ENCODE peak calls at places on chromosomes 1 and 21, in ten cellular contexts. One of them, this sample, is unnamed.

GRCh38 chr1:91871994-91872393 is 14.0 kb downstream of the TGFBR3 start:
- DNase-seq in EL: peak; percentile 21
- DNase-seq in A172: no peak
- DNase-seq in right atrium auricular region: no peak
- DNase-seq in AG10803: peak; percentile 29
- DNase-seq in Caki2: no peak
- DNase-seq in AG04450: no peak
- DNase-seq in H54: no peak
- DNase-seq in NCI-H2081: no peak
- DNase-seq in substantia nigra: no peak
- DNase-seq in this sample: no peak

GRCh38 chr1:55443175-55443933 is 228.2 kb upstream of the USP24 start:
- DNase-seq in H54: peak; percentile 44
- DNase-seq in AG04450: peak; percentile 96
- DNase-seq in EL: peak; percentile 99
- DNase-seq in Caki2: peak; percentile 72
- DNase-seq in A172: peak; percentile 80
- DNase-seq in NCI-H2081: no peak
- DNase-seq in AG10803: peak; percentile 100
- DNase-seq in substantia nigra: peak; percentile 2
- DNase-seq in right atrium auricular region: peak; percentile 98
- DNase-seq in this sample: no peak

GRCh38 chr1:63721531-63722189 is 52.2 kb upstream of the ROR1 start:
- DNase-seq in right atrium auricular region: no peak
- DNase-seq in EL: peak; percentile 53
- DNase-seq in AG04450: no peak
- DNase-seq in H54: no peak
- DNase-seq in substantia nigra: no peak
- DNase-seq in A172: no peak
- DNase-seq in AG10803: no peak
- DNase-seq in NCI-H2081: peak; percentile 17
- DNase-seq in Caki2: peak; percentile 55
- DNase-seq in this sample: no peak

GRCh38 chr1:145758575-145758974 is 39.3 kb downstream of the CD160 start:
- DNase-seq in Caki2: no peak
- DNase-seq in H54: no peak
- DNase-seq in EL: no peak
- DNase-seq in AG04450: no peak
- DNase-seq in AG10803: no peak
- DNase-seq in substantia nigra: no peak
- DNase-seq in right atrium auricular region: no peak
- DNase-seq in A172: no peak
- DNase-seq in NCI-H2081: no peak
- DNase-seq in this sample: no peak

GRCh38 chr1:209850342-209850979 is 22.7 kb downstream of the UTP25 start:
- DNase-seq in AG04450: no peak
- DNase-seq in H54: peak; percentile 50
- DNase-seq in A172: peak; percentile 87
- DNase-seq in NCI-H2081: peak; percentile 84
- DNase-seq in AG10803: peak; percentile 78
- DNase-seq in right atrium auricular region: no peak
- DNase-seq in EL: peak; percentile 77
- DNase-seq in Caki2: peak; percentile 49
- DNase-seq in substantia nigra: peak; percentile 26
- DNase-seq in this sample: no peak

GRCh38 chr1:196546272-196547245 is 61.7 kb downstream of the KCNT2 start:
- DNase-seq in A172: no peak
- DNase-seq in H54: no peak
- DNase-seq in NCI-H2081: no peak
- DNase-seq in AG04450: no peak
- DNase-seq in right atrium auricular region: no peak
- DNase-seq in Caki2: no peak
- DNase-seq in AG10803: peak; percentile 2
- DNase-seq in EL: no peak
- DNase-seq in substantia nigra: no peak
- DNase-seq in this sample: no peak

GRCh38 chr1:156072251-156072650 is 10.0 kb downstream of the MEX3A start:
- DNase-seq in A172: no peak
- DNase-seq in right atrium auricular region: no peak
- DNase-seq in AG04450: no peak
- DNase-seq in H54: no peak
- DNase-seq in EL: no peak
- DNase-seq in substantia nigra: no peak
- DNase-seq in NCI-H2081: no peak
- DNase-seq in Caki2: no peak
- DNase-seq in AG10803: no peak
- DNase-seq in this sample: no peak

GRCh38 chr21:41750051-41750450 is 16.8 kb downstream of the RIPK4 start:
- DNase-seq in A172: peak; percentile 64
- DNase-seq in AG10803: no peak
- DNase-seq in Caki2: no peak
- DNase-seq in right atrium auricular region: no peak
- DNase-seq in H54: peak; percentile 67
- DNase-seq in substantia nigra: no peak
- DNase-seq in NCI-H2081: no peak
- DNase-seq in AG04450: no peak
- DNase-seq in EL: peak; percentile 43
- DNase-seq in this sample: no peak

GRCh38 chr21:45386336-45386727 is 18.6 kb upstream of the COL18A1 start:
- DNase-seq in Caki2: no peak
- DNase-seq in H54: no peak
- DNase-seq in A172: no peak
- DNase-seq in AG10803: no peak
- DNase-seq in right atrium auricular region: no peak
- DNase-seq in AG04450: no peak
- DNase-seq in EL: peak; percentile 26
- DNase-seq in NCI-H2081: no peak
- DNase-seq in substantia nigra: no peak
- DNase-seq in this sample: no peak

GRCh38 chr1:84253041-84253440 is 48.5 kb upstream of the SAMD13 start:
- DNase-seq in A172: no peak
- DNase-seq in NCI-H2081: no peak
- DNase-seq in H54: no peak
- DNase-seq in AG10803: peak; percentile 81
- DNase-seq in Caki2: no peak
- DNase-seq in EL: peak; percentile 65
- DNase-seq in AG04450: no peak
- DNase-seq in right atrium auricular region: no peak
- DNase-seq in substantia nigra: no peak
- DNase-seq in this sample: no peak

GRCh38 chr1:56968878-56969495 is 3.2 kb upstream of the C8B start:
- DNase-seq in right atrium auricular region: no peak
- DNase-seq in AG10803: no peak
- DNase-seq in A172: no peak
- DNase-seq in EL: no peak
- DNase-seq in NCI-H2081: no peak
- DNase-seq in Caki2: no peak
- DNase-seq in substantia nigra: no peak
- DNase-seq in H54: no peak
- DNase-seq in AG04450: no peak
- DNase-seq in this sample: no peak

GRCh38 chr1:7769673-7770412 is 1.3 kb upstream of the VAMP3 start:
- DNase-seq in AG04450: no peak
- DNase-seq in EL: no peak
- DNase-seq in H54: no peak
- DNase-seq in A172: no peak
- DNase-seq in NCI-H2081: no peak
- DNase-seq in substantia nigra: no peak
- DNase-seq in right atrium auricular region: no peak
- DNase-seq in AG10803: no peak
- DNase-seq in Caki2: no peak
- DNase-seq in this sample: no peak

GRCh38 chr1:152034324-152034653 is 2.5 kb downstream of the S100A11 start:
- DNase-seq in H54: no peak
- DNase-seq in NCI-H2081: no peak
- DNase-seq in A172: no peak
- DNase-seq in AG04450: no peak
- DNase-seq in substantia nigra: no peak
- DNase-seq in right atrium auricular region: no peak
- DNase-seq in Caki2: no peak
- DNase-seq in AG10803: no peak
- DNase-seq in EL: no peak
- DNase-seq in this sample: no peak

GRCh38 chr1:161044908-161045748 is 649 bp downstream of the USF1 start:
- DNase-seq in right atrium auricular region: peak; percentile 84
- DNase-seq in EL: peak; percentile 79
- DNase-seq in NCI-H2081: peak; percentile 78
- DNase-seq in AG10803: peak; percentile 54
- DNase-seq in A172: peak; percentile 73
- DNase-seq in Caki2: peak; percentile 61
- DNase-seq in AG04450: no peak
- DNase-seq in substantia nigra: peak; percentile 43
- DNase-seq in H54: peak; percentile 71
- DNase-seq in this sample: no peak

GRCh38 chr1:89987170-89987819 is 7.6 kb upstream of the ZNF326 start:
- DNase-seq in substantia nigra: peak; percentile 34
- DNase-seq in AG04450: peak; percentile 56
- DNase-seq in H54: peak; percentile 67
- DNase-seq in Caki2: peak; percentile 54
- DNase-seq in AG10803: peak; percentile 76
- DNase-seq in A172: peak; percentile 54
- DNase-seq in right atrium auricular region: no peak
- DNase-seq in EL: peak; percentile 75
- DNase-seq in NCI-H2081: peak; percentile 69
- DNase-seq in this sample: no peak

GRCh38 chr21:18443686-18444085 is 40.1 kb upstream of the TMPRSS15 start:
- DNase-seq in Caki2: no peak
- DNase-seq in AG04450: no peak
- DNase-seq in right atrium auricular region: no peak
- DNase-seq in H54: no peak
- DNase-seq in NCI-H2081: peak; percentile 87
- DNase-seq in EL: no peak
- DNase-seq in A172: no peak
- DNase-seq in substantia nigra: no peak
- DNase-seq in AG10803: no peak
- DNase-seq in this sample: no peak

GRCh38 chr1:43255438-43256210 is 14.2 kb upstream of the TMEM125 start:
- DNase-seq in H54: no peak
- DNase-seq in AG04450: no peak
- DNase-seq in AG10803: no peak
- DNase-seq in NCI-H2081: no peak
- DNase-seq in A172: no peak
- DNase-seq in right atrium auricular region: no peak
- DNase-seq in Caki2: no peak
- DNase-seq in EL: no peak
- DNase-seq in substantia nigra: no peak
- DNase-seq in this sample: no peak

GRCh38 chr1:32339363-32339978 is 3.4 kb upstream of the MARCKSL1 start:
- DNase-seq in right atrium auricular region: no peak
- DNase-seq in EL: peak; percentile 76
- DNase-seq in AG04450: no peak
- DNase-seq in Caki2: no peak
- DNase-seq in NCI-H2081: no peak
- DNase-seq in AG10803: no peak
- DNase-seq in A172: no peak
- DNase-seq in H54: no peak
- DNase-seq in substantia nigra: no peak
- DNase-seq in this sample: no peak

GRCh38 chr1:18307329-18307898 is 173.3 kb upstream of the KLHDC7A start:
- DNase-seq in H54: no peak
- DNase-seq in A172: no peak
- DNase-seq in AG04450: no peak
- DNase-seq in NCI-H2081: no peak
- DNase-seq in substantia nigra: no peak
- DNase-seq in right atrium auricular region: no peak
- DNase-seq in EL: no peak
- DNase-seq in AG10803: no peak
- DNase-seq in Caki2: no peak
- DNase-seq in this sample: no peak

GRCh38 chr21:38377165-38378093 is 120.6 kb downstream of the KCNJ15 start:
- DNase-seq in substantia nigra: no peak
- DNase-seq in right atrium auricular region: peak; percentile 38
- DNase-seq in Caki2: no peak
- DNase-seq in H54: no peak
- DNase-seq in AG10803: peak; percentile 17
- DNase-seq in EL: peak; percentile 18
- DNase-seq in AG04450: no peak
- DNase-seq in A172: no peak
- DNase-seq in NCI-H2081: no peak
- DNase-seq in this sample: no peak